ENCODE peak calls at places on chromosomes 6 and 20, in nine cellular contexts. V is psoas muscle, U is stomach, N is right cardiac atrium, X is mesendoderm, B is neuronal stem cell, S is heart right ventricle, M is endothelial cell of umbilical vein, F is heart left ventricle. W is an unnamed sample. For H3K4me1, the result is how much of the 10 kb centered on the place peaks cover.

GRCh38 chr6:14286144-14286543 is 168.6 kb downstream of the CD83 start:
- DNase-seq in X (no peak), F (no peak), B (no peak), V (no peak), M (no peak), U (no peak), N (peak), S (peak), W (no peak)

GRCh38 chr20:34475979-34476736 is 40.1 kb upstream of the DYNLRB1 start:
- DNase-seq in F (peak), S (peak), U (peak), M (peak), X (no peak), N (peak), V (peak), B (no peak), W (peak)

GRCh38 chr6:24313133-24313476 is 44.8 kb downstream of the DCDC2 start:
- DNase-seq in M (no peak), X (no peak), N (no peak), F (no peak), B (no peak), U (no peak), S (no peak), V (no peak), W (no peak)

GRCh38 chr20:32062776-32063170 is 10.7 kb downstream of the HCK start:
- DNase-seq in N (peak), B (no peak), M (no peak), U (peak), S (peak), X (no peak), V (peak), F (peak), W (no peak)

GRCh38 chr6:139567095-139567494 is 192.6 kb upstream of the CITED2 start:
- DNase-seq in M (no peak), F (no peak), N (no peak), B (no peak), U (no peak), X (no peak), S (no peak), V (no peak), W (no peak)

GRCh38 chr6:161168281-161168891 is 105.5 kb downstream of the AGPAT4 start:
- DNase-seq in S (peak), V (peak), U (no peak), M (peak), N (no peak), F (no peak), B (peak), X (peak), W (no peak)

GRCh38 chr6:1744543-1744942 is 134.8 kb downstream of the FOXC1 start:
- DNase-seq in F (no peak), S (no peak), X (no peak), N (no peak), M (no peak), V (no peak), U (no peak), B (no peak), W (no peak)

GRCh38 chr20:45813006-45813340 is 529 bp downstream of the UBE2C start:
- DNase-seq in X (no peak), S (no peak), M (no peak), U (no peak), N (no peak), V (no peak), B (no peak), F (no peak), W (no peak)

GRCh38 chr6:72374864-72375263 is 247.0 kb upstream of the KCNQ5 start:
- DNase-seq in X (peak), U (no peak), B (peak), M (no peak), F (no peak), V (no peak), N (no peak), S (no peak), W (no peak)

GRCh38 chr20:63230800-63231268 is 4.9 kb upstream of the BIRC7 start:
- DNase-seq in U (peak), V (peak), S (peak), F (no peak), X (peak), M (peak), B (peak), N (peak), W (peak)

GRCh38 chr20:34753706-34754461 is 49.7 kb downstream of the TP53INP2 start:
- DNase-seq in N (no peak), X (peak), U (no peak), V (no peak), M (no peak), B (no peak), F (no peak), S (no peak), W (no peak)

GRCh38 chr6:18386302-18386976 is 711 bp upstream of the RNF144B start:
- DNase-seq in U (peak), V (no peak), F (peak), M (peak), X (peak), S (peak), N (peak), B (peak), W (no peak)

GRCh38 chr6:106608080-106608668 is 21.1 kb downstream of the RTN4IP1 start:
- DNase-seq in V (no peak), U (no peak), M (peak), F (no peak), X (peak), S (no peak), B (peak), N (no peak), W (no peak)

GRCh38 chr20:1934162-1934561 is 39.0 kb downstream of the SIRPA start:
- DNase-seq in F (no peak), M (no peak), V (no peak), X (no peak), B (no peak), U (no peak), N (no peak), S (no peak), W (no peak)

GRCh38 chr20:51628533-51629398 is 86.2 kb upstream of the NFATC2 start:
- DNase-seq in U (no peak), V (no peak), X (no peak), B (no peak), M (peak), N (no peak), F (no peak), S (peak), W (no peak)

GRCh38 chr6:74597266-74597665 is 608.6 kb downstream of the COL12A1 start:
- DNase-seq in F (no peak), U (no peak), S (no peak), M (peak), X (no peak), B (no peak), N (no peak), V (no peak), W (no peak)

GRCh38 chr6:10099086-10099499 is 315.8 kb downstream of the TFAP2A start:
- DNase-seq in N (no peak), V (no peak), B (no peak), U (peak), S (no peak), M (no peak), X (peak), F (no peak), W (peak)

GRCh38 chr6:160036790-160037206 is 67.9 kb downstream of the IGF2R start:
- DNase-seq in U (no peak), N (peak), S (peak), F (no peak), X (no peak), M (no peak), V (no peak), B (no peak), W (no peak)

GRCh38 chr6:87274660-87275273 is 47.6 kb upstream of the SMIM8 start:
- DNase-seq in M (no peak), B (no peak), V (no peak), S (no peak), X (no peak), F (no peak), U (no peak), N (peak), W (no peak)

GRCh38 chr20:40812415-40813212 is 123.6 kb upstream of the MAFB start:
- DNase-seq in V (no peak), U (no peak), F (no peak), B (no peak), S (no peak), M (no peak), N (no peak), X (no peak), W (no peak)

GRCh38 chr20:33176101-33176500 is 8.1 kb downstream of the BPIFA2 start:
- DNase-seq in S (no peak), M (no peak), U (no peak), V (no peak), F (no peak), B (no peak), N (no peak), X (no peak), W (no peak)

GRCh38 chr20:51326241-51326819 is 216.2 kb downstream of the NFATC2 start:
- DNase-seq in N (no peak), U (peak), M (peak), X (peak), S (no peak), F (no peak), B (peak), V (no peak), W (no peak)

GRCh38 chr20:38150595-38151170 is 14.4 kb downstream of the TGM2 start:
- DNase-seq in X (no peak), S (no peak), N (peak), U (no peak), F (no peak), V (no peak), B (no peak), M (no peak), W (peak)

GRCh38 chr20:32524871-32525501 is 60.1 kb downstream of the NOL4L start:
- DNase-seq in B (no peak), X (no peak), N (peak), F (peak), U (peak), V (peak), M (peak), S (peak), W (peak)

GRCh38 chr6:41551086-41551702 is 5.0 kb downstream of the FOXP4 start:
- DNase-seq in F (no peak), M (no peak), S (no peak), X (peak), V (no peak), B (no peak), U (peak), N (no peak), W (no peak)

GRCh38 chr6:167548451-167548850 is 223.6 kb downstream of the TTLL2 start:
- DNase-seq in F (no peak), X (no peak), S (no peak), U (no peak), M (no peak), V (no peak), B (no peak), N (no peak), W (no peak)

GRCh38 chr20:50373674-50374286 is 136.4 kb upstream of the PTPN1 start:
- DNase-seq in X (peak), F (no peak), N (no peak), V (no peak), B (no peak), S (no peak), M (no peak), U (no peak), W (no peak)

GRCh38 chr6:148771896-148772554 is 25.2 kb downstream of the UST start:
- DNase-seq in U (no peak), S (no peak), X (no peak), V (no peak), M (no peak), F (no peak), B (no peak), N (no peak), W (no peak)

GRCh38 chr6:134171517-134171916 is 119.1 kb upstream of the SLC2A12 start:
- DNase-seq in F (no peak), B (no peak), S (no peak), X (no peak), M (no peak), U (no peak), N (no peak), V (no peak), W (no peak)

GRCh38 chr6:113855500-113856010 is 1.6 kb upstream of the MARCKS start:
- DNase-seq in U (no peak), N (peak), B (no peak), S (no peak), X (no peak), M (peak), V (no peak), F (no peak), W (peak)

GRCh38 chr6:113854531-113855499 is 2.3 kb upstream of the MARCKS start:
- DNase-seq in X (peak), M (peak), S (peak), U (peak), V (peak), N (peak), F (peak), B (peak), W (peak)

GRCh38 chr6:113856571-113857564 is at the start of gene MARCKS:
- DNase-seq in S (peak), M (peak), N (peak), U (peak), B (peak), F (peak), X (peak), V (peak), W (peak)

GRCh38 chr6:113857565-113858066 is 471 bp downstream of the MARCKS start:
- DNase-seq in U (peak), F (no peak), B (peak), V (peak), M (no peak), X (peak), N (peak), S (peak), W (peak)

GRCh38 chr6:113856011-113856551 is 1.1 kb upstream of the MARCKS start:
- DNase-seq in V (no peak), B (peak), M (no peak), S (peak), F (no peak), N (peak), X (peak), U (peak), W (no peak)
- H3K4me1 ChIP-seq in V (under half), B (under half), M (under half), S (under half), F (under half), N (under half), X (under half), U (under half), W (under half)

GRCh38 chr6:45576648-45577624 is 199.2 kb upstream of the SUPT3H start:
- DNase-seq in M (no peak), F (peak), N (peak), U (no peak), X (no peak), S (peak), B (no peak), V (no peak), W (peak)
- H3K4me1 ChIP-seq in M (under half), F (under half), N (under half), U (under half), X (under half), S (under half), B (under half), V (under half), W (under half)

DNA sequence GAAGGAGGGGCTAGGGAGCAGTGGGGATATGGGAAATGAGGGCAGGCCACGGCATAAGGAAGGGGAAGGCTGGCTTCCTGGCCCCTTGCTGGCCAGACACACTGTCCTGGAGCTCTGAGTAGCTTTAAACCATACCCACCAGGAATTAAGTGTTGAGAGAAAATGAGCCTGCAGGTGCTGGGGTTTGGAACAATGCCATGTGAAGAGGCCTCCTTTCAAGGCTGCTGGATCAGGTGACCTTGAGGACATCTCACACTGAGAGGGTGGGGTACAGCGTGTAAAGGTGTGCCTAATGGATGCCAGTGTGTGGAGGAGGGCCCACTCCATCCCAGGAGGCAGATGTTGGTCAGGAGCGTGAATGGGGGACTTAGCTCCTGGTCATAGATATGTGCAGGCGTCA is 74.7 kb upstream of the MLN start:
- DNase-seq in U (no peak), M (no peak), F (no peak), V (no peak), S (no peak), B (no peak), X (no peak), N (no peak), W (peak)
- H3K4me1 ChIP-seq in U (under half), M (under half), F (under half), V (under half), S (under half), B (under half), X (under half), N (under half), W (under half)

GRCh38 chr6:105321728-105322127 is 81.2 kb downstream of the PREP start:
- DNase-seq in V (no peak), S (no peak), X (no peak), U (no peak), N (no peak), B (no peak), F (no peak), M (no peak), W (no peak)
- H3K4me1 ChIP-seq in V (half or more), S (under half), X (under half), U (under half), N (under half), B (under half), F (under half), M (under half), W (under half)

GRCh38 chr6:3336859-3337515 is 78.2 kb downstream of the PSMG4 start:
- DNase-seq in N (no peak), S (no peak), U (peak), M (no peak), F (no peak), V (no peak), B (no peak), X (no peak), W (no peak)
- H3K4me1 ChIP-seq in N (under half), S (under half), U (under half), M (under half), F (under half), V (half or more), B (half or more), X (under half), W (under half)

GRCh38 chr6:50093116-50093937 is 43.6 kb upstream of the DEFB112 start:
- DNase-seq in U (no peak), V (no peak), N (no peak), M (no peak), X (no peak), S (no peak), F (no peak), B (no peak), W (no peak)
- H3K4me1 ChIP-seq in U (under half), V (under half), N (under half), M (under half), X (under half), S (under half), F (under half), B (under half), W (under half)

DNA sequence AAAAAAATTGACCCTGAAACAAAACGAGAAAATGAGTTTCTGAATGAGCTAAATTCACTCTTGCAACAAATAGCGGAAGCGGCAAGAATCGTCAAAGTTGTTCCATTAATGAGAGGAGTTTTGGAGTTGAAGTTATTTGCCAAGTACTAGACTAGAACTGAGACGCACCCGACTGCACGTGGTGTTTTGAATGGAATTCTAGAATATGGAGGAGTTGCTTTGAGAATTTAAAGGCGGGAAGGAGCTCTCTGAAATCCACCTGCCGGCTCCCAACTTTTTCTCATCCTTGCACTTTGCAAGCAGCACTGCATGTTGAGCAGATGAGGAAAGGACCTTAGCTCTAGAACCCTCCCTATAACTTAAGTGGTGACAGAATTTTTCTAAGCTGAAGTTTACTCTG is 23.2 kb upstream of the OLIG3 start:
- DNase-seq in N (no peak), V (no peak), U (no peak), B (no peak), F (no peak), M (no peak), S (no peak), X (no peak), W (no peak)
- H3K4me1 ChIP-seq in N (under half), V (under half), U (under half), B (under half), F (under half), M (under half), S (under half), X (under half), W (under half)

DNA sequence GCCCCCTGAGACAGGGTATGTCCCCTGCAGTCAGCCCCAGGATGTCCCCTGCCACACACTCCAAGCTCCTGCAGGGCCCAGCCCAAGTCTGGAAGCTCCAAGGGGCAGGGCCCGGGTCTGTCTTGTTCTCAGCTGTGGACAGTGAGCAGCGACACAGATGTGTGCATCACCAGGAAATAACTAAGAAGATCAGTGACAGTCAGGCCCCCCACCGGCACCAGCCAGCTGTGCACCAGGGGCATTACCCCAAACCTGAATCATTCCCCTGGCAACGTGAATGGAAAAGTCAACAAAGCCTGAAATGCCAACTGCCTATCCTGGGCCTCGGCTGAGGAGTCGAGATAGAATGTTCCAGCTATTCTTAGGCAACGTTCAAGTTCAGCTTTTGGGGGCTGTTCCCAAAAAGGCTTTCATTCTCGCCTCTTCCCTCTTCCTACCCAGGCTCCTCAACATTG is 105.0 kb downstream of the PREX1 start:
- DNase-seq in B (no peak), S (no peak), V (no peak), N (peak), U (peak), X (peak), M (peak), F (no peak), W (no peak)
- H3K4me1 ChIP-seq in B (under half), S (under half), V (under half), N (under half), U (under half), X (under half), M (under half), F (under half), W (under half)

DNA sequence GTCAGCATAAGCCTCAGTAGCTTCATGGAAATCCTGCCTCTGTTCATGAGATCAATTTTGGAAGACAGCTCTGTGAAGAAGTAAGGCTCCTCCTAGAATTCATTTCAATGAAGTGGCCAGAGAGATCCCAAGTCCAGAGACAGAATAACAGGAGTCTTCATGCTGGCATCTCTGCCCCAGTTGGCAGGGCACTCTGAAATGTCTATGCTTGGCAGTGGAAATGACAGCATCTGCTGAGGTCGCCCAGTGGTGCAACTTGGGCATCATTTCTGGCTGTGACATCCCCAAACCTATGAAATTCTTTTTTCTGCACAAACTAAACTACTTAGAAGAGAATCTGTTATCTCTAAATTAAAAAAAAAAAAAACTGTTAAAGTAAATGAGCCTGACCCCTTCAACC is 132.4 kb downstream of the EPM2A start:
- DNase-seq in U (no peak), B (no peak), F (no peak), S (no peak), X (no peak), M (no peak), N (no peak), V (no peak), W (no peak)
- H3K4me1 ChIP-seq in U (under half), B (under half), F (under half), S (under half), X (under half), M (under half), N (under half), V (under half), W (under half)

GRCh38 chr20:3993109-3993508 is 22.2 kb downstream of the RNF24 start:
- DNase-seq in M (no peak), S (no peak), F (no peak), X (no peak), V (no peak), N (no peak), U (no peak), B (no peak), W (no peak)

GRCh38 chr20:3994125-3994524 is 21.2 kb downstream of the RNF24 start:
- DNase-seq in B (no peak), S (no peak), N (no peak), X (no peak), M (no peak), F (no peak), V (no peak), U (no peak), W (no peak)

GRCh38 chr20:3987296-3987695 is 28.1 kb downstream of the RNF24 start:
- DNase-seq in M (no peak), V (no peak), B (no peak), X (no peak), U (no peak), S (no peak), N (no peak), F (no peak), W (no peak)

GRCh38 chr20:3995067-3995748 is 20.1 kb downstream of the RNF24 start:
- DNase-seq in F (no peak), S (no peak), V (no peak), B (no peak), N (no peak), X (peak), M (no peak), U (no peak), W (no peak)

GRCh38 chr20:3990741-3991140 is 24.6 kb downstream of the RNF24 start:
- DNase-seq in U (no peak), V (no peak), S (no peak), M (no peak), N (no peak), X (no peak), F (no peak), B (no peak), W (no peak)
- H3K4me1 ChIP-seq in U (under half), V (under half), S (under half), M (under half), N (under half), X (under half), F (under half), B (under half), W (under half)